ENCODE peak calls at places on chromosomes 7 and 10, in eight cellular contexts. S is fibroblast of pulmonary artery; Y is stomach; I is GM23338; P is heart left ventricle; Z is CD8-positive, alpha-beta T cell; X is cardiac muscle cell; F is dorsolateral prefrontal cortex. U is an unnamed sample.

GRCh38 chr10:50431118-50431517 is 179.8 kb upstream of the ASAH2 start:
- DNase-seq in X (peak), P (no peak), Y (no peak), S (peak), I (no peak), F (no peak), Z (no peak), U (no peak)

GRCh38 chr10:28975891-28976471 is 298.7 kb downstream of the BAMBI start:
- DNase-seq in F (no peak), S (peak), I (no peak), X (peak), Z (no peak), Y (no peak), P (no peak), U (peak)

GRCh38 chr7:129160161-129160911 is 15.8 kb downstream of the TSPAN33 start:
- DNase-seq in S (no peak), Z (no peak), X (no peak), I (peak), Y (no peak), P (no peak), F (no peak), U (no peak)

GRCh38 chr7:4472739-4473138 is 209.4 kb upstream of the FOXK1 start:
- DNase-seq in X (no peak), P (no peak), I (peak), S (no peak), Y (no peak), Z (no peak), F (no peak), U (no peak)

GRCh38 chr10:3248526-3249255 is 76.1 kb upstream of the PITRM1 start:
- DNase-seq in I (no peak), X (peak), S (peak), F (no peak), Z (no peak), Y (no peak), P (no peak), U (peak)

GRCh38 chr10:27359792-27360320 is 119.3 kb upstream of the ACBD5 start:
- DNase-seq in F (no peak), I (no peak), X (no peak), Y (no peak), S (no peak), Z (no peak), P (no peak), U (no peak)

GRCh38 chr7:7688310-7688709 is 30.1 kb downstream of the RPA3 start:
- DNase-seq in Z (no peak), X (no peak), S (no peak), P (no peak), Y (no peak), F (no peak), I (no peak), U (no peak)

GRCh38 chr10:118669020-118669766 is 73.7 kb upstream of the PRLHR start:
- DNase-seq in P (no peak), X (peak), I (no peak), Z (no peak), Y (no peak), S (peak), F (no peak), U (no peak)

GRCh38 chr10:31745612-31746376 is 182.8 kb downstream of the ARHGAP12 start:
- DNase-seq in P (no peak), S (peak), X (peak), F (no peak), I (no peak), Z (no peak), Y (no peak), U (no peak)

GRCh38 chr7:68176974-68177373 is 1180.3 kb downstream of the TYW1 start:
- DNase-seq in Y (peak), X (peak), Z (no peak), F (no peak), S (peak), I (peak), P (peak), U (peak)

GRCh38 chr7:152883858-152884257 is 124.3 kb downstream of the ACTR3B start:
- DNase-seq in P (no peak), X (no peak), F (no peak), I (no peak), S (no peak), Y (no peak), Z (no peak), U (no peak)

GRCh38 chr7:115618676-115619075 is 411.9 kb downstream of the TFEC start:
- DNase-seq in Y (no peak), Z (no peak), F (no peak), S (peak), P (no peak), I (no peak), X (peak), U (no peak)

GRCh38 chr10:133114726-133115452 is 27.2 kb downstream of the ADGRA1 start:
- DNase-seq in P (no peak), I (no peak), Z (no peak), Y (no peak), F (no peak), S (no peak), X (no peak), U (no peak)

GRCh38 chr10:96473866-96474265 is 39.9 kb downstream of the TLL2 start:
- DNase-seq in X (no peak), I (no peak), F (no peak), S (no peak), Z (no peak), Y (no peak), P (no peak), U (peak)

GRCh38 chr7:103944230-103944900 is 45.1 kb downstream of the RELN start:
- DNase-seq in Z (no peak), S (no peak), I (no peak), F (no peak), Y (no peak), P (no peak), X (no peak), U (no peak)

GRCh38 chr10:81848931-81849330 is 26.1 kb upstream of the NRG3 start:
- DNase-seq in Y (no peak), F (no peak), X (no peak), I (no peak), P (no peak), Z (no peak), S (no peak), U (no peak)

GRCh38 chr10:81843042-81843441 is 32.0 kb upstream of the NRG3 start:
- DNase-seq in I (peak), Z (no peak), P (no peak), F (no peak), Y (no peak), S (no peak), X (no peak), U (no peak)

GRCh38 chr10:81847675-81848074 is 27.3 kb upstream of the NRG3 start:
- DNase-seq in Z (no peak), I (peak), X (no peak), Y (no peak), P (no peak), F (no peak), S (no peak), U (peak)

GRCh38 chr10:81848514-81848913 is 26.5 kb upstream of the NRG3 start:
- DNase-seq in Y (no peak), I (peak), X (no peak), P (no peak), S (no peak), Z (no peak), F (no peak), U (no peak)
- H3K4me3 ChIP-seq in Y (no peak), I (no peak), X (no peak), P (no peak), S (no peak), Z (no peak), F (no peak), U (no peak)

DNA sequence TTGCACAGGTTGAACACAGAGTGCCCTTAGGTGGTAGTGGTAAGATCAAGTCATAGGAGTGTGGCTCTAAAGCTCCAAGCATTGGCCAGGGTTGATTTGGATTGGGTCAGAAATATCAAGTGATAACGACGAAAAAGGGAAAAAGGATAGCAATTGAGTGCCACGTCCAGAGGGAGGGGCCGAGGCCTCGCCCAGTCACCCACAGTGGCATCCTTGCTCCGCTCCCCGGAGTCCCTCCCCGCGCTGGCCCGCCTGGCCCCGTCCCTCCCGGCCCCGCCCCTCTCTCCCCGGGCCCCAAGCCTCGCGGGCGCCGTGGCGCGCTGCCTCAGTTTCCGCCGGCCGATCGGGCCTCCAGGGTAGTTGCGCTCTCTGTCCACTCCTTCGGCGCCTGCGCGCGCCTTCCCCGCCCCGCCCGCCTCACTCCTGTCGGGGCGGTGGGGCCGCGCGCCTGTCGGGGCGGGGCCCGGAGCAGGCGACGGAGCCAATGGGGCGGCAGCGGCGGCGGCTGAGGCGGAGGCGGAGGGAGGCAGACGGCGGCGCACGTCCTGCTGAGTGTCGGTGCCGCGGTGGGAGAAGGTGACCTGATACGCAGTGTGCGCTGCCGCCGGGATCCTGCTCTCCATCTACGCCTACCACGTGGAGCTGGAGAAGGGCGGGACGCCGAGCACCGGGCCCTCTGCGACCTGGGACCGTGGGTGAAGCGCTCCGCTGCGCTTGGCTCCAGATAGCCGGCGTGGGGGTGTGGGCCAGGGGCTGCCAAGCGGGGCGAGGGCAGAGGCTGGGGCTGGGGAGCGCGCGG is 209.1 kb upstream of the ZNF722 start:
- DNase-seq in P (peak), X (no peak), Y (no peak), Z (no peak), S (no peak), F (peak), I (no peak), U (peak)
- H3K4me3 ChIP-seq in P (no peak), X (no peak), Y (no peak), Z (no peak), S (no peak), F (peak), I (no peak), U (no peak)

GRCh38 chr7:1300636-1301035 is 68.0 kb downstream of the UNCX start:
- DNase-seq in Y (no peak), I (no peak), P (no peak), F (no peak), X (no peak), Z (no peak), S (no peak), U (no peak)
- H3K4me3 ChIP-seq in Y (no peak), I (no peak), P (no peak), F (no peak), X (no peak), Z (no peak), S (no peak), U (no peak)

GRCh38 chr7:112792431-112792830 is 2.2 kb upstream of the TMEM168 start:
- DNase-seq in I (no peak), S (no peak), P (no peak), X (no peak), Z (no peak), F (no peak), Y (no peak), U (no peak)
- H3K4me3 ChIP-seq in I (no peak), S (no peak), P (no peak), X (no peak), Z (no peak), F (no peak), Y (no peak), U (no peak)

DNA sequence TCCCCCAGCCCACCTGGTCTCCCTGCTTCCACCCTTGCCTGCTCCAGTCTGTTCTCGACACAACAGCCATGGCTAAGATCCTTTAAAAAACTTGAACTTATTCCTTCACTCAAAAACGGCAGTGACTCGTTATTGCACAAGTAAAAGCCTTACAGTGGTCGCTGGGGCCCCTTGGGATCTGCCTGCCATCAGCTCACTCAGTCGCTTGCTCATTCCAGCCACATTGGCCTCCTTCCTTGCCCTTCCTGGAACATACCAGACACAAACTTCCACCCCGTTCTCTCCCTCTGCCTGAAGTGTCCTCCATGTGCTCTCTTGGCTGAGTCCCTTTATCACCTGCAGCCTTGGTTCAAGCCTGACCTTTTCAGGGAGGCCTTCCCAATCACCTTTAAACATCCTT is 4.7 kb downstream of the CCNY start:
- DNase-seq in F (no peak), I (no peak), X (peak), Z (no peak), S (no peak), Y (no peak), P (peak), U (no peak)
- H3K4me3 ChIP-seq in F (no peak), I (no peak), X (no peak), Z (no peak), S (no peak), Y (no peak), P (no peak), U (no peak)

GRCh38 chr7:79281406-79281805 is 172.1 kb downstream of the MAGI2 start:
- DNase-seq in Z (no peak), X (peak), S (peak), P (no peak), I (no peak), Y (no peak), F (no peak), U (no peak)

GRCh38 chr7:79284226-79284625 is 169.2 kb downstream of the MAGI2 start:
- DNase-seq in P (no peak), F (no peak), S (peak), Z (no peak), Y (no peak), X (no peak), I (no peak), U (no peak)

GRCh38 chr7:79282051-79282694 is 171.3 kb downstream of the MAGI2 start:
- DNase-seq in F (no peak), Y (no peak), S (peak), I (peak), X (peak), Z (no peak), P (no peak), U (peak)

GRCh38 chr7:79286181-79286580 is 167.3 kb downstream of the MAGI2 start:
- DNase-seq in Y (no peak), P (no peak), I (no peak), Z (no peak), F (no peak), S (no peak), X (no peak), U (no peak)

GRCh38 chr7:79282882-79283602 is 170.4 kb downstream of the MAGI2 start:
- DNase-seq in Z (no peak), X (peak), F (no peak), I (no peak), P (no peak), S (peak), Y (no peak), U (no peak)
- H3K4me3 ChIP-seq in Z (no peak), X (no peak), F (no peak), I (no peak), P (no peak), S (no peak), Y (no peak), U (no peak)

DNA sequence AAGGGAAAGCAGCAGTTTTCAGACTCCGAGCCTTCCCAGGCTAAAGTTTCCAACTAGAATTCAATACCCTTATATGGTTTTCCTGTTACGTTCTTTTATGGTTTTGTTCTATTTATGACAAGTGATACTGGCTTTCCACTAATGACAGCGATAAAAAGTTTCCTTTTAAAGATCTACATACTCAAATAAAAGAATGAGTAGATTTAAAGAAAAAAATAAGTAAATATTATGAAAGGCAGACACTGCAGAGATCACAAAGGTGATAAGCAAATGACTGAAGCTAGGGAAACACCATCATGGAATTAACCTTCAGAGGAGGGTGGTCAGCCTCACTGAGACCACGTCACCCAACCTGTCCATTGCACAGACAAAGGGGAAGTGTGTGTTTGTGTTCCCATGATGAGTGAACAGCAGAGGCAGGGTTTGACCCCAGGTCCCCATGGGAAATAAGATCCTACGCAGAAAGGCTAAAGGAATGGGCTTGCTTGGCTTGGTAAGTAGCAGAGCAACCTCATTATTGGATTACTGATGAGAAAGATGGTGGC is 4.0 kb downstream of the VSIR start:
- DNase-seq in S (peak), Y (no peak), I (peak), P (peak), Z (no peak), X (no peak), F (no peak), U (no peak)
- H3K4me3 ChIP-seq in S (peak), Y (peak), I (no peak), P (peak), Z (peak), X (no peak), F (no peak), U (no peak)

GRCh38 chr7:74288034-74288881 is 949 bp upstream of the CLIP2 start:
- DNase-seq in X (peak), F (no peak), Z (no peak), P (no peak), Y (no peak), S (peak), I (peak), U (no peak)
- H3K4me3 ChIP-seq in X (no peak), F (peak), Z (peak), P (peak), Y (peak), S (peak), I (peak), U (peak)

U was measured in NT2/D1.